ENCODE peak calls at places on chromosomes 7 and 10, in ten cellular contexts. B, V, G, A, T, X, E, F, L and Z are unnamed samples.
A peak's percentile ranks its signal among the peaks of the same experiment; 100 is the strongest.

GRCh38 chr7:20197125-20197524 is 20.1 kb downstream of the MACC1 start:
- DNase-seq in B (peak; percentile 15), V (no peak), G (no peak), A (no peak), T (no peak), X (no peak), E (no peak), F (peak; percentile 16), L (no peak), Z (no peak)

GRCh38 chr7:44549457-44549856 is 8.3 kb upstream of the NPC1L1 start:
- DNase-seq in B (no peak), V (no peak), G (no peak), A (no peak), T (no peak), X (no peak), E (no peak), F (no peak), L (no peak), Z (no peak)

GRCh38 chr10:1369197-1369596 is 313.0 kb downstream of the WDR37 start:
- DNase-seq in B (no peak), V (no peak), G (no peak), A (no peak), T (no peak), X (peak; percentile 20), E (no peak), F (no peak), L (no peak), Z (no peak)

GRCh38 chr7:102933763-102934162 is 21.0 kb downstream of the LRRC17 start:
- DNase-seq in B (peak; percentile 99), V (no peak), G (no peak), A (peak; percentile 92), T (peak; percentile 89), X (peak; percentile 88), E (peak; percentile 81), F (peak; percentile 97), L (peak; percentile 98), Z (no peak)

GRCh38 chr7:13989944-13990295 is 454 bp upstream of the ETV1 start:
- DNase-seq in B (no peak), V (no peak), G (no peak), A (no peak), T (no peak), X (no peak), E (no peak), F (no peak), L (no peak), Z (no peak)

GRCh38 chr7:44724276-44724675 is 24.4 kb upstream of the ZMIZ2 start:
- DNase-seq in B (no peak), V (no peak), G (no peak), A (no peak), T (no peak), X (no peak), E (no peak), F (no peak), L (no peak), Z (no peak)

GRCh38 chr7:154914580-154915380 is 88.1 kb downstream of the PAXIP1 start:
- DNase-seq in B (no peak), V (no peak), G (no peak), A (peak; percentile 45), T (no peak), X (peak; percentile 43), E (no peak), F (no peak), L (no peak), Z (peak; percentile 36)

GRCh38 chr7:70674268-70675025 is 457.5 kb upstream of the GALNT17 start:
- DNase-seq in B (peak; percentile 28), V (no peak), G (no peak), A (no peak), T (no peak), X (peak; percentile 41), E (no peak), F (no peak), L (no peak), Z (no peak)

GRCh38 chr7:55133630-55134392 is 115.0 kb downstream of the EGFR start:
- DNase-seq in B (peak; percentile 97), V (no peak), G (no peak), A (peak; percentile 86), T (peak; percentile 83), X (peak; percentile 79), E (peak; percentile 89), F (peak; percentile 99), L (peak; percentile 99), Z (no peak)

GRCh38 chr7:123435080-123435700 is 99.2 kb downstream of the IQUB start:
- DNase-seq in B (no peak), V (no peak), G (no peak), A (no peak), T (no peak), X (no peak), E (no peak), F (no peak), L (no peak), Z (no peak)

GRCh38 chr7:23598321-23598720 is 1.1 kb downstream of the CCDC126 start:
- DNase-seq in B (no peak), V (no peak), G (no peak), A (no peak), T (no peak), X (no peak), E (no peak), F (no peak), L (no peak), Z (no peak)

GRCh38 chr7:23594879-23595604 is 2.1 kb upstream of the CCDC126 start:
- DNase-seq in B (no peak), V (no peak), G (no peak), A (no peak), T (no peak), X (no peak), E (no peak), F (no peak), L (no peak), Z (no peak)

GRCh38 chr7:23597908-23598224 is 684 bp downstream of the CCDC126 start:
- DNase-seq in B (no peak), V (no peak), G (no peak), A (no peak), T (no peak), X (no peak), E (no peak), F (no peak), L (no peak), Z (no peak)

GRCh38 chr7:23600251-23600650 is 3.1 kb downstream of the CCDC126 start:
- DNase-seq in B (no peak), V (no peak), G (no peak), A (no peak), T (no peak), X (no peak), E (no peak), F (no peak), L (peak; percentile 8), Z (no peak)

DNA sequence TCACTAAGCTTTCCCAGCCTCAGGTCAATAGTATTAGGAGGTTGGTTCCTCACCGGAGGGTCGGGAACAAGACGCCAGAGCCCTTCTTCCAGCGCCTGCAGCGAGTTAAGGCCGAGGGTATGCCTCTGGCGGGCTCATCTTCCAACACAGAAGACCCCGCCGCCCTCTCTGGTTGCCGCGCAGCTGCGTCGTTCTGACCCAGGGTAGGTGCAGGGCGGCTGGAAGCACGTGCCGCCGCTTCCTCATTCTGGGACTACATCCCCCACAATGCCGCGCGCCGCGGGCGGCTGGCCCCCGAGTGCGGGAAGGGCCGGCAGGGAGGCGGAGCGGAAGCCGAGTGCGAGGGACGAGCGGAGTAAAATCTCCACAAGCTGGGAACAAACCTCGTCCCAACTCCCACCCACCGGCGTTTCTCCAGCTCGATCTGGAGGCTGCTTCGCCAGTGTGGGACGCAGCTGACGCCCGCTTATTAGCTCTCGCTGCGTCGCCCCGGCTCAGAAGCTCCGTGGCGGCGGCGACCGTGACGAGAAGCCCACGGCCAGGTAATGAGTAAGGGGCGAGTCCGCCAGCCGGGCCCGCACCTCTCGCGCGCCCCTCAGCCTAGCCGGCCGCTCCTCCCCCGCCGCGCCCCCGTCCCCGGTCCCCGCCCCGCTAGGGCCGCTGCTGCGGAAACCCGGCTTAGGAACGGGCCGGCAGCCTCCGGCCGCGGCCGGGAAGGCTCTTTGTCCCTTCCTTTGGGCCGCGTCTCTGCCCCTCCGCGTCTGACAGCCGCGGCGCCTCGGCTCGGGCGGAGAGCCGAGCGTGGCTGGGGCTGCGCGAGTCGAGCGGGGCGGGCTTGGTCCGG is at the start of gene CCDC126:
- DNase-seq in B (peak; percentile 95), V (peak; percentile 91), G (peak; percentile 80), A (peak; percentile 97), T (peak; percentile 96), X (peak; percentile 95), E (peak; percentile 96), F (peak; percentile 87), L (peak; percentile 96), Z (peak; percentile 95)
- H3K4me1 ChIP-seq in B (no peaks in the 10 kb centered on the region), V (peaks cover 9% of the 10 kb centered on the region), G (peaks cover 25% of the 10 kb centered on the region), A (peaks cover 1% of the 10 kb centered on the region), T (no peaks in the 10 kb centered on the region), X (peaks cover 3% of the 10 kb centered on the region), E (peaks cover 16% of the 10 kb centered on the region), F (peaks cover 4% of the 10 kb centered on the region), L (peaks cover 16% of the 10 kb centered on the region), Z (no peaks in the 10 kb centered on the region)

GRCh38 chr7:1852781-1853618 is 182.9 kb downstream of the ELFN1 start:
- DNase-seq in B (no peak), V (peak; percentile 16), G (peak; percentile 0), A (peak; percentile 40), T (peak; percentile 36), X (no peak), E (peak; percentile 34), F (no peak), L (no peak), Z (peak; percentile 37)

GRCh38 chr7:1851731-1852531 is 181.9 kb downstream of the ELFN1 start:
- DNase-seq in B (no peak), V (peak; percentile 31), G (no peak), A (peak; percentile 68), T (peak; percentile 27), X (no peak), E (peak; percentile 31), F (no peak), L (no peak), Z (peak; percentile 78)

GRCh38 chr7:1855396-1856160 is 185.5 kb downstream of the ELFN1 start:
- DNase-seq in B (no peak), V (peak; percentile 5), G (no peak), A (peak; percentile 29), T (peak; percentile 33), X (no peak), E (peak; percentile 18), F (no peak), L (no peak), Z (peak; percentile 47)

GRCh38 chr7:1854521-1855395 is 184.7 kb downstream of the ELFN1 start:
- DNase-seq in B (no peak), V (peak; percentile 11), G (peak; percentile 0), A (peak; percentile 29), T (peak; percentile 37), X (no peak), E (peak; percentile 22), F (no peak), L (no peak), Z (peak; percentile 17)

GRCh38 chr7:1853619-1854520 is 183.8 kb downstream of the ELFN1 start:
- DNase-seq in B (no peak), V (peak; percentile 25), G (peak; percentile 0), A (peak; percentile 42), T (peak; percentile 33), X (no peak), E (no peak), F (no peak), L (no peak), Z (peak; percentile 38)
- H3K4me1 ChIP-seq in B (peaks cover 28% of the 10 kb centered on the region), V (no peaks in the 10 kb centered on the region), G (peaks cover 14% of the 10 kb centered on the region), A (no peaks in the 10 kb centered on the region), T (no peaks in the 10 kb centered on the region), X (no peaks in the 10 kb centered on the region), E (no peaks in the 10 kb centered on the region), F (no peaks in the 10 kb centered on the region), L (no peaks in the 10 kb centered on the region), Z (no peaks in the 10 kb centered on the region)

GRCh38 chr10:29730461-29730860 is 95.7 kb upstream of the SVIL start:
- DNase-seq in B (no peak), V (no peak), G (no peak), A (no peak), T (no peak), X (no peak), E (no peak), F (no peak), L (no peak), Z (no peak)
- H3K4me1 ChIP-seq in B (peaks cover 68% of the 10 kb centered on the region), V (no peaks in the 10 kb centered on the region), G (peaks cover 11% of the 10 kb centered on the region), A (peaks cover 4% of the 10 kb centered on the region), T (peaks cover 4% of the 10 kb centered on the region), X (peaks cover 4% of the 10 kb centered on the region), E (peaks cover 29% of the 10 kb centered on the region), F (peaks cover 7% of the 10 kb centered on the region), L (no peaks in the 10 kb centered on the region), Z (no peaks in the 10 kb centered on the region)

GRCh38 chr10:127921075-127921750 is 14.3 kb downstream of the PTPRE start:
- DNase-seq in B (no peak), V (no peak), G (no peak), A (no peak), T (no peak), X (peak; percentile 45), E (no peak), F (no peak), L (no peak), Z (no peak)
- H3K4me1 ChIP-seq in B (no peaks in the 10 kb centered on the region), V (no peaks in the 10 kb centered on the region), G (no peaks in the 10 kb centered on the region), A (peaks cover 19% of the 10 kb centered on the region), T (no peaks in the 10 kb centered on the region), X (peaks cover 23% of the 10 kb centered on the region), E (peaks cover 78% of the 10 kb centered on the region), F (peaks cover 5% of the 10 kb centered on the region), L (peaks cover 43% of the 10 kb centered on the region), Z (no peaks in the 10 kb centered on the region)